ENCODE peak calls at places on chromosome 16, in ten cellular contexts. M is GM23338, G is HL-60, C is stomach, L is GM12892, E is suprapubic skin, Y is sigmoid colon, B is HepG2, K is HCT116, A is SK-N-SH. O is an unnamed sample.

GRCh38 chr16:29662729-29663019 is 373 bp upstream of the SPN start:
- DNase-seq in M (no peak), G (peak; percentile 94), C (peak; percentile 27), L (peak; percentile 56), E (no peak), Y (no peak), B (no peak), K (no peak), A (no peak), O (no peak)

GRCh38 chr16:84599528-84600202 is 18.2 kb downstream of the COTL1 start:
- DNase-seq in M (peak; percentile 93), G (peak; percentile 97), C (peak; percentile 51), L (no peak), E (no peak), Y (peak; percentile 77), B (peak; percentile 95), K (no peak), A (peak; percentile 65), O (no peak)

GRCh38 chr16:28264656-28265055 is 27.7 kb upstream of the SBK1 start:
- DNase-seq in M (no peak), G (peak; percentile 29), C (peak; percentile 52), L (no peak), E (no peak), Y (no peak), B (no peak), K (no peak), A (no peak), O (no peak)

GRCh38 chr16:20114356-20114755 is 40.7 kb upstream of the GPR139 start:
- DNase-seq in M (no peak), G (no peak), C (no peak), L (no peak), E (no peak), Y (peak; percentile 76), B (no peak), K (peak; percentile 53), A (no peak), O (peak; percentile 93)

GRCh38 chr16:3577302-3577752 is at the start of gene NLRC3:
- DNase-seq in M (no peak), G (peak; percentile 34), C (no peak), L (no peak), E (no peak), Y (no peak), B (no peak), K (no peak), A (no peak), O (no peak)

GRCh38 chr16:1991135-1991551 is 1.4 kb downstream of the SYNGR3 start:
- DNase-seq in M (peak; percentile 57), G (no peak), C (peak; percentile 51), L (no peak), E (no peak), Y (no peak), B (no peak), K (no peak), A (no peak), O (no peak)

GRCh38 chr16:66610111-66610820 is 5.8 kb downstream of the CMTM3 start:
- DNase-seq in M (no peak), G (no peak), C (no peak), L (no peak), E (no peak), Y (no peak), B (no peak), K (no peak), A (no peak), O (no peak)

GRCh38 chr16:30006659-30007377 is 4.0 kb downstream of the DOC2A start:
- DNase-seq in M (no peak), G (no peak), C (no peak), L (no peak), E (no peak), Y (no peak), B (no peak), K (no peak), A (no peak), O (no peak)

GRCh38 chr16:57341441-57342303 is 16.9 kb upstream of the CCL22 start:
- DNase-seq in M (no peak), G (no peak), C (peak; percentile 77), L (no peak), E (no peak), Y (no peak), B (no peak), K (no peak), A (peak; percentile 57), O (peak; percentile 95)

GRCh38 chr16:407253-407652 is 5.6 kb downstream of the DECR2 start:
- DNase-seq in M (no peak), G (no peak), C (no peak), L (no peak), E (no peak), Y (no peak), B (no peak), K (no peak), A (no peak), O (no peak)

GRCh38 chr16:66751992-66752322 is 548 bp upstream of the DYNC1LI2 start:
- DNase-seq in M (no peak), G (no peak), C (no peak), L (no peak), E (no peak), Y (no peak), B (no peak), K (no peak), A (no peak), O (no peak)

GRCh38 chr16:47469227-47469626 is 8.1 kb downstream of the PHKB start:
- DNase-seq in M (no peak), G (no peak), C (no peak), L (no peak), E (no peak), Y (no peak), B (no peak), K (no peak), A (no peak), O (no peak)

GRCh38 chr16:4801051-4801961 is 1.1 kb downstream of the ROGDI start:
- DNase-seq in M (peak; percentile 27), G (no peak), C (no peak), L (no peak), E (no peak), Y (no peak), B (no peak), K (no peak), A (no peak), O (no peak)

GRCh38 chr16:19559242-19559910 is 3.9 kb downstream of the VPS35L start:
- DNase-seq in M (peak; percentile 85), G (peak; percentile 29), C (no peak), L (no peak), E (no peak), Y (no peak), B (peak; percentile 58), K (peak; percentile 51), A (peak; percentile 40), O (peak; percentile 36)

GRCh38 chr16:67470314-67470713 is 10.6 kb downstream of the ATP6V0D1 start:
- DNase-seq in M (no peak), G (no peak), C (peak; percentile 91), L (no peak), E (no peak), Y (peak; percentile 86), B (no peak), K (no peak), A (peak; percentile 61), O (peak; percentile 71)

GRCh38 chr16:69741951-69742904 is 12.5 kb downstream of the NOB1 start:
- DNase-seq in M (no peak), G (no peak), C (peak; percentile 90), L (no peak), E (no peak), Y (peak; percentile 88), B (no peak), K (no peak), A (peak; percentile 52), O (peak; percentile 78)

GRCh38 chr16:50584033-50584722 is 36.0 kb downstream of the NKD1 start:
- DNase-seq in M (no peak), G (peak; percentile 33), C (no peak), L (no peak), E (no peak), Y (no peak), B (no peak), K (no peak), A (no peak), O (no peak)

GRCh38 chr16:57574646-57575467 is 32.4 kb downstream of the ADGRG5 start:
- DNase-seq in M (no peak), G (no peak), C (no peak), L (no peak), E (no peak), Y (no peak), B (no peak), K (no peak), A (no peak), O (no peak)

DNA sequence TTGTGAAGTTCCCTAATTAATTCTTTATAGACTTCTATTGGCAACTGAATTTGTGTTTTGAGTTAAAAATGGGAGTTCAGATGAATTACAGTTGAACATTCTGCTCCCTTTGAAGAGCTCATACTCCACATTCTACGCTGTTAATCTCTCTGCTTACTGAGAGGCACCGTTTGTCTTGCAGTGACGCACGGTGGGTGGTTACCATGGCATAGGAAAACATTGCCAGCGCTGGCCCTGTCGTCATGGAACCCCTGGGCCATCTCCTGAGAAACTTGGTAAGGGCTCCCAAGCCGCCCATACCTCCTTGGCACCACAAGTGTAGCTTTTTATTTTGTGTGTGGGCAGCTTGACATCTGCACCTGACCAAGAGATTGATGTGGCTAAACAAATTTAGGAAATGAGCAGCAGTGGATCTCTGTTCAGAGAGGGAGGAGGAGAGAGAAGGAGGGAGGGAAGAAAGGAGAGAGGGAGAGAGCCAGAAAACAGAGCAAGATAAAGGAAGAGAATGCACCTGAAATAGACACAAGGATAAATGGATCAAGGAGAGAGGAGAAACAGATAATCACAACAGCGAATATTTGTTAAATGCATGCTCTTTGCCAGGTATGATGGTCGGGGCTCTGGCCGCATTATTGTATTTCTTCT is 398.5 kb downstream of the HAPSTR1 start:
- DNase-seq in M (peak; percentile 15), G (no peak), C (no peak), L (no peak), E (no peak), Y (peak; percentile 93), B (no peak), K (no peak), A (no peak), O (peak; percentile 59)
- TF ChIP-seq POLR2AphosphoS5 in M (no peak), G (no peak), C (no peak), L (no peak), E (no peak), Y (peak; percentile 74), B (no peak), K (no peak), A (no peak), O (peak; percentile 68)

GRCh38 chr16:51665599-51665998 is 514.5 kb upstream of the SALL1 start:
- DNase-seq in M (no peak), G (no peak), C (no peak), L (no peak), E (no peak), Y (no peak), B (no peak), K (no peak), A (no peak), O (no peak)
- TF ChIP-seq POLR2AphosphoS5 in M (no peak), G (no peak), C (no peak), L (no peak), E (no peak), Y (no peak), B (no peak), K (no peak), A (no peak), O (no peak)

GRCh38 chr16:82633964-82634600 is 7.3 kb downstream of the CDH13 start:
- DNase-seq in M (no peak), G (no peak), C (no peak), L (no peak), E (no peak), Y (peak; percentile 41), B (no peak), K (no peak), A (no peak), O (peak; percentile 58)
- TF ChIP-seq POLR2AphosphoS5 in M (no peak), G (no peak), C (no peak), L (no peak), E (no peak), Y (no peak), B (no peak), K (no peak), A (no peak), O (no peak)

GRCh38 chr16:72590179-72590937 is 418.4 kb upstream of the PMFBP1 start:
- DNase-seq in M (no peak), G (no peak), C (no peak), L (no peak), E (no peak), Y (no peak), B (no peak), K (no peak), A (no peak), O (no peak)
- TF ChIP-seq POLR2AphosphoS5 in M (no peak), G (no peak), C (no peak), L (no peak), E (no peak), Y (no peak), B (no peak), K (no peak), A (no peak), O (no peak)